ENCODE peak calls at places on chromosome 14, in five cellular contexts. N, I, Q, W and X are unnamed samples.

GRCh38 chr14:75643985-75644384 is 16.7 kb downstream of the ERG28 start:
- DNase-seq in W (no peak), I (no peak), N (no peak), Q (no peak), X (no peak)

GRCh38 chr14:30260772-30261607 is 298.0 kb upstream of the G2E3 start:
- DNase-seq in Q (no peak), W (no peak), N (no peak), I (no peak), X (no peak)

GRCh38 chr14:23910081-23910875 is 43.3 kb upstream of the DHRS4 start:
- DNase-seq in N (no peak), W (peak; percentile 75), Q (peak; percentile 76), I (no peak), X (peak; percentile 90)

GRCh38 chr14:23681337-23681736 is 45.2 kb downstream of the DHRS2 start:
- DNase-seq in W (no peak), N (no peak), Q (no peak), I (no peak), X (no peak)

GRCh38 chr14:100067971-100068959 is 3.0 kb downstream of the EVL start:
- DNase-seq in I (peak; percentile 87), W (no peak), Q (peak; percentile 11), N (peak; percentile 71), X (no peak)

GRCh38 chr14:24398943-24399801 is at the start of gene NYNRIN:
- DNase-seq in N (no peak), I (peak; percentile 28), Q (peak; percentile 56), W (peak; percentile 77), X (peak; percentile 70)

GRCh38 chr14:36663404-36664321 is 2.0 kb downstream of the PAX9 start:
- DNase-seq in N (no peak), W (peak; percentile 63), I (no peak), Q (no peak), X (peak; percentile 66)

GRCh38 chr14:66359500-66359899 is 126.7 kb upstream of the CCDC196 start:
- DNase-seq in W (peak; percentile 83), N (no peak), Q (no peak), I (no peak), X (no peak)

GRCh38 chr14:32473476-32473875 is 144.4 kb downstream of the AKAP6 start:
- DNase-seq in W (peak; percentile 53), Q (peak; percentile 58), N (no peak), I (no peak), X (no peak)